ENCODE peak calls at places on chromosomes 6 and 20, in five cellular contexts. M is stimulated activated naive CD8-positive, alpha-beta T cell treated with anti-CD3 and anti-CD28 coated beads, Interleukin-15, Interleukin-2, amounts not matched to agents 100 U/mL and 50 U/mL, for 24 hours; G is lung; D is MV-4-11; K is effector CD4-positive, alpha-beta T cell. I is an unnamed sample.

GRCh38 chr6:140082867-140083297 is 708.4 kb upstream of the CITED2 start:
- DNase-seq in D (no peak), M (no peak), K (no peak), G (no peak), I (no peak)

GRCh38 chr20:10194166-10194565 is 24.5 kb upstream of the SNAP25 start:
- DNase-seq in M (no peak), K (no peak), D (no peak), G (no peak), I (no peak)

GRCh38 chr20:2285618-2286017 is 10.2 kb upstream of the TGM3 start:
- DNase-seq in M (no peak), K (no peak), G (no peak), D (no peak), I (no peak)

GRCh38 chr6:169639653-169640278 is 62.1 kb downstream of the WDR27 start:
- DNase-seq in M (no peak), K (no peak), D (no peak), G (no peak), I (no peak)

GRCh38 chr6:14721103-14721758 is 524.6 kb upstream of the JARID2 start:
- DNase-seq in K (no peak), M (no peak), G (peak), D (peak), I (peak)

GRCh38 chr20:57475388-57476072 is 49.4 kb downstream of the CTCFL start:
- DNase-seq in D (no peak), M (peak), K (no peak), G (no peak), I (no peak)

GRCh38 chr6:84588697-84589080 is 175.7 kb downstream of the TBX18 start:
- DNase-seq in M (no peak), D (no peak), K (no peak), G (no peak), I (peak)

GRCh38 chr20:37649017-37649416 is 44.8 kb upstream of the CTNNBL1 start:
- DNase-seq in M (no peak), G (no peak), K (no peak), D (no peak), I (no peak)

GRCh38 chr20:17887331-17888030 is 81.1 kb downstream of the SNX5 start:
- DNase-seq in M (no peak), G (no peak), D (no peak), K (no peak), I (no peak)